ENCODE peak calls at places on chromosomes 12 and 14, in five cellular contexts. One of them, this sample, is unnamed.

GRCh38 chr12:57388425-57388824 is 42.4 kb downstream of the R3HDM2 start:
- DNase-seq in AG20443: no peak
- DNase-seq in effector CD8-positive, alpha-beta T cell: no peak
- DNase-seq in H7: no peak
- DNase-seq in NCI-H1436: no peak
- DNase-seq in this sample: no peak

GRCh38 chr12:120060196-120060595 is 56.4 kb downstream of the RAB35 start:
- DNase-seq in AG20443: no peak
- DNase-seq in effector CD8-positive, alpha-beta T cell: no peak
- DNase-seq in H7: no peak
- DNase-seq in NCI-H1436: no peak
- DNase-seq in this sample: no peak

GRCh38 chr14:96391293-96392118 is 422 bp upstream of the AK7 start:
- DNase-seq in AG20443: peak; percentile 100
- DNase-seq in effector CD8-positive, alpha-beta T cell: peak; percentile 99
- DNase-seq in H7: peak; percentile 99
- DNase-seq in NCI-H1436: peak; percentile 93
- DNase-seq in this sample: peak; percentile 100

GRCh38 chr14:84527706-84528105 is 1002.2 kb upstream of the FLRT2 start:
- DNase-seq in AG20443: no peak
- DNase-seq in effector CD8-positive, alpha-beta T cell: no peak
- DNase-seq in H7: no peak
- DNase-seq in NCI-H1436: no peak
- DNase-seq in this sample: no peak

GRCh38 chr14:94989417-94989816 is 167.9 kb downstream of the DICER1 start:
- DNase-seq in AG20443: no peak
- DNase-seq in effector CD8-positive, alpha-beta T cell: no peak
- DNase-seq in H7: no peak
- DNase-seq in NCI-H1436: no peak
- DNase-seq in this sample: no peak

GRCh38 chr12:123253606-123254459 is 17.8 kb downstream of the CDK2AP1 start:
- DNase-seq in AG20443: no peak
- DNase-seq in effector CD8-positive, alpha-beta T cell: no peak
- DNase-seq in H7: no peak
- DNase-seq in NCI-H1436: no peak
- DNase-seq in this sample: no peak

GRCh38 chr12:68148261-68148951 is 11.1 kb downstream of the IFNG start:
- DNase-seq in AG20443: no peak
- DNase-seq in effector CD8-positive, alpha-beta T cell: no peak
- DNase-seq in H7: peak; percentile 19
- DNase-seq in NCI-H1436: no peak
- DNase-seq in this sample: no peak

GRCh38 chr14:33773205-33774030 is 177.5 kb downstream of the EGLN3 start:
- DNase-seq in AG20443: no peak
- DNase-seq in effector CD8-positive, alpha-beta T cell: no peak
- DNase-seq in H7: no peak
- DNase-seq in NCI-H1436: no peak
- DNase-seq in this sample: no peak

GRCh38 chr12:93025145-93026103 is 96.3 kb upstream of the EEA1 start:
- DNase-seq in AG20443: peak; percentile 61
- DNase-seq in effector CD8-positive, alpha-beta T cell: no peak
- DNase-seq in H7: peak; percentile 32
- DNase-seq in NCI-H1436: peak; percentile 20
- DNase-seq in this sample: peak; percentile 30

This sample was measured in memory B cell.